ENCODE peak calls at places on chromosomes 2 and 18, in eight cellular contexts. One of them, this sample, is unnamed.

GRCh38 chr2:74051504-74051903 is 66.8 kb downstream of the TET3 start:
- ATAC-seq in pancreas: no peak
- ATAC-seq in right lobe of liver: no peak
- ATAC-seq in activated CD8-positive, alpha-beta memory T cell treated with anti-CD3 and anti-CD28 coated beads, Interleukin-2, amount 10 ng/mL, durations not matched to agents 7 days and 5 days: no peak
- ATAC-seq in esophagus mucosa: no peak
- ATAC-seq in left lung: peak
- ATAC-seq in activated CD4-positive, CD25-positive, alpha-beta regulatory T cell treated with anti-CD3 and anti-CD28 coated beads, Interleukin-2, amount 50 U/mL, for 24 hours: no peak
- ATAC-seq in lower lobe of right lung: no peak
- ATAC-seq in this sample: no peak

GRCh38 chr2:55152475-55153422 is 79.3 kb downstream of the CLHC1 start:
- ATAC-seq in pancreas: no peak
- ATAC-seq in right lobe of liver: no peak
- ATAC-seq in activated CD8-positive, alpha-beta memory T cell treated with anti-CD3 and anti-CD28 coated beads, Interleukin-2, amount 10 ng/mL, durations not matched to agents 7 days and 5 days: no peak
- ATAC-seq in esophagus mucosa: no peak
- ATAC-seq in left lung: no peak
- ATAC-seq in activated CD4-positive, CD25-positive, alpha-beta regulatory T cell treated with anti-CD3 and anti-CD28 coated beads, Interleukin-2, amount 50 U/mL, for 24 hours: no peak
- ATAC-seq in lower lobe of right lung: peak
- ATAC-seq in this sample: no peak

GRCh38 chr2:217252181-217252580 is 392.3 kb upstream of the TNP1 start:
- ATAC-seq in pancreas: no peak
- ATAC-seq in right lobe of liver: no peak
- ATAC-seq in activated CD8-positive, alpha-beta memory T cell treated with anti-CD3 and anti-CD28 coated beads, Interleukin-2, amount 10 ng/mL, durations not matched to agents 7 days and 5 days: no peak
- ATAC-seq in esophagus mucosa: no peak
- ATAC-seq in left lung: no peak
- ATAC-seq in activated CD4-positive, CD25-positive, alpha-beta regulatory T cell treated with anti-CD3 and anti-CD28 coated beads, Interleukin-2, amount 50 U/mL, for 24 hours: no peak
- ATAC-seq in lower lobe of right lung: no peak
- ATAC-seq in this sample: no peak

GRCh38 chr2:208064220-208064951 is 39.1 kb upstream of the PLEKHM3 start:
- ATAC-seq in pancreas: peak
- ATAC-seq in right lobe of liver: no peak
- ATAC-seq in activated CD8-positive, alpha-beta memory T cell treated with anti-CD3 and anti-CD28 coated beads, Interleukin-2, amount 10 ng/mL, durations not matched to agents 7 days and 5 days: no peak
- ATAC-seq in esophagus mucosa: no peak
- ATAC-seq in left lung: peak
- ATAC-seq in activated CD4-positive, CD25-positive, alpha-beta regulatory T cell treated with anti-CD3 and anti-CD28 coated beads, Interleukin-2, amount 50 U/mL, for 24 hours: no peak
- ATAC-seq in lower lobe of right lung: no peak
- ATAC-seq in this sample: no peak

GRCh38 chr2:118046628-118047210 is 32.8 kb upstream of the CCDC93 start:
- ATAC-seq in pancreas: peak
- ATAC-seq in right lobe of liver: peak
- ATAC-seq in activated CD8-positive, alpha-beta memory T cell treated with anti-CD3 and anti-CD28 coated beads, Interleukin-2, amount 10 ng/mL, durations not matched to agents 7 days and 5 days: no peak
- ATAC-seq in esophagus mucosa: no peak
- ATAC-seq in left lung: peak
- ATAC-seq in activated CD4-positive, CD25-positive, alpha-beta regulatory T cell treated with anti-CD3 and anti-CD28 coated beads, Interleukin-2, amount 50 U/mL, for 24 hours: no peak
- ATAC-seq in lower lobe of right lung: peak
- ATAC-seq in this sample: no peak

GRCh38 chr2:114009125-114009923 is 119.4 kb downstream of the ACTR3 start:
- ATAC-seq in pancreas: no peak
- ATAC-seq in right lobe of liver: no peak
- ATAC-seq in activated CD8-positive, alpha-beta memory T cell treated with anti-CD3 and anti-CD28 coated beads, Interleukin-2, amount 10 ng/mL, durations not matched to agents 7 days and 5 days: no peak
- ATAC-seq in esophagus mucosa: no peak
- ATAC-seq in left lung: no peak
- ATAC-seq in activated CD4-positive, CD25-positive, alpha-beta regulatory T cell treated with anti-CD3 and anti-CD28 coated beads, Interleukin-2, amount 50 U/mL, for 24 hours: no peak
- ATAC-seq in lower lobe of right lung: no peak
- ATAC-seq in this sample: no peak

GRCh38 chr2:19120941-19121750 is 237.3 kb downstream of the OSR1 start:
- ATAC-seq in pancreas: no peak
- ATAC-seq in right lobe of liver: no peak
- ATAC-seq in activated CD8-positive, alpha-beta memory T cell treated with anti-CD3 and anti-CD28 coated beads, Interleukin-2, amount 10 ng/mL, durations not matched to agents 7 days and 5 days: no peak
- ATAC-seq in esophagus mucosa: no peak
- ATAC-seq in left lung: no peak
- ATAC-seq in activated CD4-positive, CD25-positive, alpha-beta regulatory T cell treated with anti-CD3 and anti-CD28 coated beads, Interleukin-2, amount 50 U/mL, for 24 hours: no peak
- ATAC-seq in lower lobe of right lung: peak
- ATAC-seq in this sample: no peak

GRCh38 chr18:57747809-57748680 is 55.1 kb downstream of the ATP8B1 start:
- ATAC-seq in pancreas: peak
- ATAC-seq in right lobe of liver: no peak
- ATAC-seq in activated CD8-positive, alpha-beta memory T cell treated with anti-CD3 and anti-CD28 coated beads, Interleukin-2, amount 10 ng/mL, durations not matched to agents 7 days and 5 days: no peak
- ATAC-seq in esophagus mucosa: no peak
- ATAC-seq in left lung: no peak
- ATAC-seq in activated CD4-positive, CD25-positive, alpha-beta regulatory T cell treated with anti-CD3 and anti-CD28 coated beads, Interleukin-2, amount 50 U/mL, for 24 hours: no peak
- ATAC-seq in lower lobe of right lung: no peak
- ATAC-seq in this sample: no peak

GRCh38 chr18:23814977-23815614 is 125.8 kb downstream of the LAMA3 start:
- ATAC-seq in pancreas: no peak
- ATAC-seq in right lobe of liver: no peak
- ATAC-seq in activated CD8-positive, alpha-beta memory T cell treated with anti-CD3 and anti-CD28 coated beads, Interleukin-2, amount 10 ng/mL, durations not matched to agents 7 days and 5 days: no peak
- ATAC-seq in esophagus mucosa: no peak
- ATAC-seq in left lung: no peak
- ATAC-seq in activated CD4-positive, CD25-positive, alpha-beta regulatory T cell treated with anti-CD3 and anti-CD28 coated beads, Interleukin-2, amount 50 U/mL, for 24 hours: no peak
- ATAC-seq in lower lobe of right lung: no peak
- ATAC-seq in this sample: peak